ENCODE peak calls at places on chromosomes 16 and 17, in six cellular contexts. S, Y, Z, G, N and I are unnamed samples.

GRCh38 chr17:14019186-14019956 is 49.9 kb upstream of the COX10 start:
- ATAC-seq in Y (no peak), G (no peak), Z (peak; percentile 93), N (no peak), S (no peak), I (no peak)

GRCh38 chr17:83171661-83172060 is 92.3 kb downstream of the METRNL start:
- ATAC-seq in N (no peak), Y (no peak), S (no peak), G (no peak), Z (peak; percentile 53), I (no peak)

GRCh38 chr17:78820122-78820792 is 20.4 kb downstream of the USP36 start:
- ATAC-seq in Y (no peak), N (no peak), Z (no peak), G (no peak), S (no peak), I (no peak)

GRCh38 chr17:41301204-41301790 is 1.4 kb downstream of the KRTAP29-1 start:
- ATAC-seq in Y (no peak), S (no peak), G (no peak), N (no peak), Z (no peak), I (no peak)

GRCh38 chr16:85396879-85397871 is 215.9 kb upstream of the GSE1 start:
- ATAC-seq in Z (peak; percentile 70), N (peak; percentile 54), S (peak; percentile 74), Y (no peak), G (no peak), I (no peak)

GRCh38 chr16:17529982-17530760 is 59.4 kb upstream of the XYLT1 start:
- ATAC-seq in S (no peak), N (peak; percentile 85), Y (no peak), G (no peak), Z (no peak), I (no peak)

GRCh38 chr17:12620200-12620720 is 45.4 kb upstream of the MYOCD start:
- ATAC-seq in S (no peak), N (no peak), Z (no peak), Y (no peak), G (peak; percentile 84), I (no peak)

GRCh38 chr17:59149841-59150511 is 5.0 kb downstream of the SKA2 start:
- ATAC-seq in S (peak; percentile 9), G (no peak), Y (no peak), Z (peak; percentile 33), N (peak; percentile 65), I (no peak)

GRCh38 chr17:72434991-72435618 is 314.3 kb downstream of the SOX9 start:
- ATAC-seq in Y (no peak), G (peak; percentile 39), Z (no peak), N (peak; percentile 31), S (peak; percentile 39), I (no peak)

GRCh38 chr17:50947844-50948514 is 81.8 kb upstream of the TOB1 start:
- ATAC-seq in N (no peak), G (no peak), S (no peak), Y (no peak), Z (no peak), I (no peak)

GRCh38 chr16:4056161-4057105 is 59.8 kb downstream of the ADCY9 start:
- ATAC-seq in N (no peak), Z (no peak), Y (no peak), S (no peak), G (no peak), I (no peak)

GRCh38 chr17:39357978-39358377 is 43.4 kb downstream of the FBXL20 start:
- ATAC-seq in G (peak; percentile 66), Z (peak; percentile 41), N (no peak), Y (no peak), S (peak; percentile 67), I (no peak)

GRCh38 chr16:79508294-79508693 is 92.2 kb downstream of the MAF start:
- ATAC-seq in Z (no peak), Y (no peak), S (no peak), G (no peak), N (no peak), I (peak; percentile 49)

GRCh38 chr17:72476575-72476986 is 355.8 kb downstream of the SOX9 start:
- ATAC-seq in Y (no peak), G (no peak), S (no peak), N (no peak), Z (no peak), I (no peak)

GRCh38 chr16:47586121-47586520 is 125.0 kb downstream of the PHKB start:
- ATAC-seq in Z (no peak), Y (no peak), N (no peak), S (no peak), G (no peak), I (no peak)

DNA sequence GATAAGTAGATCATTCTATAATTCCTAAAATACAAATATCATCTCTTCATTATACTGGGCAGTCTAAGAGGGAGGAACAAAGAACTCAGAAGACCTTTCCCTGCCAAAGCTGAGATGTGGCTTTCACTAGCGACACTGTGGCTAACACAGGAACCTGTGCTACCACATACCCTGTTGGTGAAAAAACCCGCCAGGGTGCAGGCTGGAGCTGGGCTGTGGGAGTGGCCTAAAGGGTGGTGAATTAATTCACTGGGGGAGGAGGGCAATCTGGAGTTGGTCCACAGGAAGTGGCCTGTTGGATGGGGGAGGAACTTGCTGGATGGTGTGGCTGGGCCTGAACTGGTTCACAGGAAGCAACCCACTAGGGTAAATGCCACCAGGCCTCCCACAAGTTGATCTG is 7.4 kb downstream of the ZNF594 start:
- ATAC-seq in Y (no peak), N (no peak), Z (no peak), G (no peak), S (no peak), I (no peak)
- TF ChIP-seq EP300 in Y (no peak), N (no peak), Z (no peak), G (no peak), S (no peak), I (no peak)

GRCh38 chr17:27494192-27495091 is 38.2 kb downstream of the KSR1 start:
- ATAC-seq in Z (no peak), G (peak; percentile 83), N (no peak), S (peak; percentile 86), Y (peak; percentile 92), I (peak; percentile 86)
- TF ChIP-seq CTCF in Z (peak; percentile 40), G (peak; percentile 82), N (peak; percentile 24), S (peak; percentile 89), Y (peak; percentile 56), I (no peak)

DNA sequence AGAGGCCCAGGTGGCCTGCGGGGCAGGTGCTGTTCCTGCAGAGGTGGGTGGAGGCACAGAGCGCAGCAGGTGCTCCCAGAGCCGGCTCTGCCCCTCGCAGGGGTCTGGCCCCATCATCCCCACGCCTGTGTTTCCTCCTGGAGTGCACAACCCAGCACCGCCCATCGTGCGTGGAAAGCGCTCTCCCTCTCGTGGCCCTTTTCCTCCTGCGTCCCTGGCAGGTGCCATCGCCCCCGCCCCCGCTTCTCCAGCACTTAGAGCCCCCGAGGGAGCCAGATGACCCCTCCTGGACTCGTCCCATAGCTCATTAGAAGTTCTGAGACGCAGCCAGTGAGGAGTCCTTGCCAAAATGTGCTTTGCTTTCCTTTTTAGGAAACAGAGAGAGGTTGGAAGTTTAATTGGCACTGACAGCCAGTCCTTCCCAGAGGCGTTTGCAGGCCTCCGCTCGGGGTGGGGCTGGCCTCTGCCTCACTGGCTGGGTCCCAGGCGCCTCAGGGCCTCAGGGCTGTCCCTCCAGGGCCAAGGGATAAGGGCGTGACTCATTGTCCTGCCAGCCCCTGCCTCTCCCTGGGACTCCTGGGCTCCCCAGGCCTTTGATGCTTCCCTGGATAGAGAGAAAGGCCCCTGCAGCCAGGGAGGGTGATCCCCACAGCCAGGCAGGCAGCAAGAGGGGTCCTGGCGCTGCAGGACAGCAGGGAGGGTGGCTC is 32.2 kb upstream of the CHMP6 start:
- ATAC-seq in Y (peak; percentile 56), N (no peak), S (no peak), G (peak; percentile 6), Z (no peak), I (peak; percentile 94)
- TF ChIP-seq EP300 in Y (no peak), N (no peak), S (no peak), G (no peak), Z (no peak), I (peak; percentile 16)

GRCh38 chr17:81638683-81639082 is 1.7 kb downstream of the TSPAN10 start:
- ATAC-seq in Z (no peak), Y (no peak), N (no peak), G (no peak), S (no peak), I (no peak)

GRCh38 chr17:81635973-81636504 is 873 bp downstream of the NPLOC4 start:
- ATAC-seq in Z (peak; percentile 82), S (no peak), N (peak; percentile 52), G (peak; percentile 78), Y (no peak), I (no peak)

GRCh38 chr17:81640011-81640410 is 3.0 kb downstream of the TSPAN10 start:
- ATAC-seq in Z (no peak), Y (no peak), G (no peak), N (no peak), S (no peak), I (no peak)

GRCh38 chr17:81635431-81635830 is 1.5 kb downstream of the NPLOC4 start:
- ATAC-seq in G (peak; percentile 14), N (no peak), S (no peak), Z (peak; percentile 11), Y (no peak), I (no peak)

DNA sequence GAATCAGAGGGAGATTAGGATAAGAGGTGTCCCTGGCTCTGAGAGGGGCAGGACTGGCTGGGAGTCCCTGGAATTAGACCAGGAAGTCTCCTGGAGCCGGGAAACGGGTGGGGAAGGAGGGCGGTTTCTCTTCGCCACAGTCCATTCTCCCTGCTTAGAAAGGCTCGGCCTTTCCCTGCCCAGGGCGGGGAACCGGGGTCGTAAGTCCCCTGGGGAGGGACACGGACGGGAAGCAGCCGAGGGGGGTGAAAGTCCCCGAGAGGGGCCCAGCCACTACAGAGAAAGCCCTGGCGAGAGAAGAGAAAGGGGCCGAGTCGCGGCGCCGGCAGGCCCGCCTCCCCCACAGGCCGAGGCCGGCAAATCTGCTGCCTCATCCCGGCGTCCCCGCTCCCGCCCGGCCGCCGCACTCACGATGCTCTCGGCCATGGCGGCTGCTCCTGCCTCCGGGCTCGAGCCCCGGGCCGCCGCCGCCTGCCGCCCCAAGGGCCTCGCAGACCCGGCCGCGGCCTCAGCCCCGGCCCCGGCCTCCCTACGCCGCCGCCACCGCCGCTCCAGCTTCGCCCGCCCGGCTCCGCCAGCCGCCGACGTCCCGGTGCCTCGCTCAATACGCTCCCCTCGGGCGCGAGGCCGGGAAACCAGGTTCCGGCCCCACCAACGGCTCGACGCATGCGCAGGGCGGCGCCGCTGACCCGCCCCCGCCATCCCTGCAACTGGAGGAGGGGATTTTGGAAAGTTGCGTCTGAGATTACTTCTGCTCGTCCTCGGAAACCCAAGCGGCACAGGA is at the start of the genes NPLOC4 and TSPAN10:
- ATAC-seq in S (peak; percentile 83), Y (peak; percentile 87), Z (peak; percentile 91), N (peak; percentile 90), G (peak; percentile 82), I (peak; percentile 95)
- TF ChIP-seq CTCF in S (peak; percentile 26), Y (peak; percentile 24), Z (no peak), N (no peak), G (no peak), I (no peak)

GRCh38 chr17:19384723-19385391 is 2.1 kb downstream of the MFAP4 start:
- ATAC-seq in N (no peak), Z (peak; percentile 80), Y (peak; percentile 52), S (no peak), G (peak; percentile 13), I (peak; percentile 74)
- TF ChIP-seq EP300 in N (no peak), Z (no peak), Y (no peak), S (no peak), G (no peak), I (no peak)